ENCODE peak calls at places on chromosomes 11 and 22, in eight cellular contexts. C is testis, W is transverse colon, F is IMR-90, U is body of pancreas, D is sigmoid colon, E is endothelial cell of umbilical vein, J is esophagus squamous epithelium. K is an unnamed sample. For H3K4me1, the result is how much of the 10 kb centered on the place peaks cover.

GRCh38 chr22:37566329-37566837 is 6.1 kb downstream of the CDC42EP1 start:
- DNase-seq in F (no peak), W (peak), C (no peak), E (no peak), U (no peak), D (no peak), J (no peak), K (no peak)

GRCh38 chr11:68135161-68135560 is 14.0 kb upstream of the CHKA start:
- DNase-seq in C (no peak), U (no peak), J (no peak), E (no peak), W (no peak), F (no peak), D (peak), K (no peak)

GRCh38 chr11:72927380-72927779 is 113.2 kb downstream of the ATG16L2 start:
- DNase-seq in W (no peak), C (no peak), D (no peak), E (no peak), F (no peak), J (no peak), U (no peak), K (no peak)

GRCh38 chr11:70695086-70695960 is 297.0 kb downstream of the CTTN start:
- DNase-seq in C (no peak), J (no peak), W (no peak), U (no peak), D (no peak), F (peak), E (no peak), K (no peak)

GRCh38 chr22:22995166-22995565 is 75.2 kb upstream of the GNAZ start:
- DNase-seq in J (no peak), W (no peak), C (no peak), F (no peak), E (no peak), U (no peak), D (no peak), K (no peak)

GRCh38 chr11:39651857-39652461 is 1807.5 kb downstream of the LRRC4C start:
- DNase-seq in E (no peak), W (no peak), J (no peak), F (no peak), C (no peak), U (no peak), D (peak), K (no peak)

GRCh38 chr11:77851513-77851912 is 30.6 kb downstream of the AAMDC start:
- DNase-seq in J (no peak), C (no peak), F (no peak), U (no peak), E (no peak), W (no peak), D (no peak), K (no peak)

GRCh38 chr11:36469063-36469462 is 41.0 kb downstream of the TRAF6 start:
- DNase-seq in F (no peak), J (no peak), C (no peak), U (no peak), E (no peak), W (no peak), D (no peak), K (no peak)

GRCh38 chr11:15053201-15053685 is 20.1 kb upstream of the CALCB start:
- DNase-seq in F (no peak), U (no peak), D (no peak), J (no peak), W (no peak), E (no peak), C (no peak), K (no peak)

GRCh38 chr22:29029202-29030000 is 32.2 kb downstream of the C22orf31 start:
- DNase-seq in U (no peak), C (no peak), W (no peak), F (no peak), E (no peak), D (no peak), J (no peak), K (no peak)

GRCh38 chr22:45866398-45867117 is 110.4 kb downstream of the WNT7B start:
- DNase-seq in J (no peak), F (no peak), D (no peak), E (no peak), W (no peak), C (no peak), U (no peak), K (no peak)

GRCh38 chr11:126195119-126195518 is 16.3 kb downstream of the RPUSD4 start:
- DNase-seq in C (no peak), F (no peak), E (no peak), D (no peak), U (no peak), W (no peak), J (no peak), K (no peak)

GRCh38 chr11:94130589-94131362 is 2.1 kb downstream of the PANX1 start:
- DNase-seq in D (no peak), U (no peak), W (no peak), F (peak), C (no peak), E (peak), J (no peak), K (no peak)

GRCh38 chr11:15341587-15341986 is 226.9 kb downstream of the INSC start:
- DNase-seq in W (no peak), F (no peak), E (no peak), C (no peak), D (no peak), J (no peak), U (no peak), K (no peak)

GRCh38 chr22:23302171-23303002 is 122.1 kb downstream of the BCR start:
- DNase-seq in F (no peak), D (no peak), E (peak), J (no peak), W (no peak), C (no peak), U (no peak), K (no peak)

GRCh38 chr11:68927280-68928107 is 23.8 kb downstream of the IGHMBP2 start:
- DNase-seq in U (no peak), F (peak), E (no peak), D (no peak), W (peak), C (peak), J (no peak), K (no peak)

GRCh38 chr22:50121202-50121740 is 31.5 kb downstream of the MOV10L1 start:
- DNase-seq in E (no peak), F (no peak), C (no peak), J (no peak), W (no peak), D (peak), U (no peak), K (peak)

GRCh38 chr11:34147581-34147980 is 42.2 kb downstream of the NAT10 start:
- DNase-seq in F (no peak), W (no peak), C (no peak), U (no peak), D (peak), J (no peak), E (no peak), K (no peak)

GRCh38 chr11:3052109-3052479 is 5.1 kb downstream of the CARS1 start:
- DNase-seq in U (no peak), F (no peak), D (no peak), C (no peak), J (no peak), E (no peak), W (no peak), K (no peak)

GRCh38 chr11:1628506-1629325 is 859 bp upstream of the KRTAP5-5 start:
- DNase-seq in C (peak), D (peak), U (peak), W (peak), J (no peak), F (peak), E (peak), K (peak)

GRCh38 chr11:575996-576756 is at the start of gene PHRF1:
- DNase-seq in F (peak), D (peak), J (peak), W (peak), C (peak), U (peak), E (peak), K (peak)
- TF ChIP-seq POLR2A in F (peak), D (peak), J (peak), W (peak), C (no peak), U (peak), E (peak), K (no peak)

GRCh38 chr11:66592457-66593302 is at the start of the genes CCDC87 and CCS:
- DNase-seq in D (peak), C (peak), F (peak), E (peak), J (peak), U (peak), W (peak), K (peak)

GRCh38 chr11:66595245-66595904 is 2.4 kb downstream of the CCS start:
- DNase-seq in U (peak), F (peak), D (peak), E (no peak), J (no peak), W (peak), C (peak), K (peak)

GRCh38 chr11:66593303-66593635 is 284 bp downstream of the CCS start:
- DNase-seq in W (peak), E (no peak), F (no peak), D (no peak), C (no peak), J (no peak), U (no peak), K (no peak)

GRCh38 chr11:66591175-66591574 is 1.7 kb downstream of the CCDC87 start:
- DNase-seq in E (no peak), D (no peak), W (no peak), C (no peak), J (no peak), U (no peak), F (no peak), K (no peak)

GRCh38 chr11:66593650-66594049 is 665 bp downstream of the CCS start:
- DNase-seq in J (no peak), C (no peak), U (no peak), E (no peak), W (no peak), F (no peak), D (no peak), K (no peak)
- H3K27ac ChIP-seq in J (peak), C (peak), U (no peak), E (no peak), W (peak), F (peak), D (peak), K (peak)

GRCh38 chr11:128308793-128309192 is 278.6 kb downstream of the ETS1 start:
- DNase-seq in W (no peak), E (no peak), J (no peak), U (no peak), F (no peak), C (no peak), D (no peak), K (no peak)

GRCh38 chr11:128311742-128312719 is 275.3 kb downstream of the ETS1 start:
- DNase-seq in E (no peak), W (no peak), C (no peak), F (no peak), D (no peak), U (no peak), J (no peak), K (no peak)

GRCh38 chr11:128313931-128314330 is 273.4 kb downstream of the ETS1 start:
- DNase-seq in D (no peak), U (no peak), J (no peak), F (no peak), C (no peak), W (no peak), E (peak), K (no peak)

GRCh38 chr11:128310005-128310404 is 277.4 kb downstream of the ETS1 start:
- DNase-seq in C (no peak), W (no peak), D (no peak), F (peak), U (no peak), J (no peak), E (no peak), K (no peak)

GRCh38 chr11:128310676-128311445 is 276.5 kb downstream of the ETS1 start:
- DNase-seq in J (no peak), D (no peak), U (no peak), W (no peak), C (no peak), F (peak), E (no peak), K (no peak)
- H3K4me1 ChIP-seq in J (under half), D (under half), U (under half), W (under half), C (under half), F (under half), E (under half), K (under half)

GRCh38 chr11:119030329-119031047 is at the start of gene SLC37A4:
- DNase-seq in J (peak), D (peak), W (peak), E (peak), U (peak), F (peak), C (peak), K (peak)
- TF ChIP-seq POLR2A in J (peak), D (peak), W (peak), E (peak), U (peak), F (no peak), C (no peak), K (peak)

GRCh38 chr11:12103411-12104225 is 6.8 kb upstream of the MICAL2 start:
- DNase-seq in C (peak), W (no peak), F (no peak), J (no peak), D (no peak), U (no peak), E (no peak), K (peak)
- H3K27ac ChIP-seq in C (no peak), W (no peak), F (no peak), J (no peak), D (no peak), U (no peak), E (no peak), K (peak)

K was measured in thyroid gland.